ENCODE peak calls at places on chromosomes 3 and 15, in four cellular contexts. N is RPMI7951; C is GM04504; O is activated CD4-positive, alpha-beta T cell treated with anti-CD3 and anti-CD28 coated beads, Interleukin-2, amount 50 U/mL, for 1 hour. T is an unnamed sample.

GRCh38 chr15:84725001-84725491 is 9.1 kb upstream of the SEC11A start:
- DNase-seq in C (no peak), N (peak; percentile 37), O (no peak), T (no peak)

GRCh38 chr3:194168994-194169393 is 33.0 kb downstream of the HES1 start:
- DNase-seq in O (no peak), N (peak; percentile 25), C (no peak), T (no peak)

GRCh38 chr15:81023483-81024264 is 23.0 kb downstream of the TLNRD1 start:
- DNase-seq in O (no peak), C (peak; percentile 63), N (peak; percentile 79), T (no peak)

GRCh38 chr3:182795383-182795782 is 2.1 kb downstream of the ATP11B start:
- DNase-seq in C (no peak), O (peak; percentile 15), N (peak; percentile 53), T (no peak)

GRCh38 chr3:119690043-119690656 is 12.7 kb upstream of the CFAP91 start:
- DNase-seq in N (peak; percentile 50), C (no peak), O (no peak), T (no peak)

GRCh38 chr3:65627102-65627501 is 411.6 kb downstream of the MAGI1 start:
- DNase-seq in C (no peak), N (peak; percentile 35), O (no peak), T (no peak)

GRCh38 chr3:53361849-53362248 is 14.5 kb upstream of the DCP1A start:
- DNase-seq in N (no peak), C (no peak), O (no peak), T (no peak)

GRCh38 chr3:171712168-171712938 is 97.9 kb downstream of the PLD1 start:
- DNase-seq in C (no peak), N (peak; percentile 91), O (no peak), T (no peak)

GRCh38 chr15:92011611-92012367 is 158.3 kb downstream of the SLCO3A1 start:
- DNase-seq in O (no peak), N (peak; percentile 63), C (no peak), T (no peak)

GRCh38 chr3:77254967-77255831 is 215.3 kb downstream of the ROBO2 start:
- DNase-seq in O (no peak), N (peak; percentile 16), C (peak; percentile 12), T (peak; percentile 37)

GRCh38 chr15:82146990-82147461 is 101.2 kb upstream of the MEX3B start:
- DNase-seq in N (peak; percentile 89), C (peak; percentile 66), O (no peak), T (no peak)

GRCh38 chr3:41652931-41653330 is 309.0 kb downstream of the ULK4 start:
- DNase-seq in C (no peak), N (peak; percentile 81), O (no peak), T (no peak)

GRCh38 chr15:72782993-72783562 is 480 bp downstream of the ADPGK start:
- DNase-seq in N (peak; percentile 32), O (peak; percentile 16), C (peak; percentile 14), T (no peak)